ENCODE peak calls at places on chromosomes 12 and 14, in six cellular contexts. K is brain microvascular endothelial cell, U is omental fat pad, R is suprapubic skin, Q is hepatocyte, P is sigmoid colon. F is an unnamed sample.
A peak's percentile ranks its signal among the peaks of the same experiment; 100 is the strongest.

GRCh38 chr12:52073531-52073950 is 3.8 kb downstream of the ATG101 start:
- DNase-seq in Q (no peak), U (no peak), P (no peak), R (no peak), K (no peak), F (no peak)

GRCh38 chr12:69359531-69360347 is at the start of gene YEATS4:
- DNase-seq in U (peak; percentile 51), R (peak; percentile 84), Q (peak; percentile 96), P (peak; percentile 93), K (peak; percentile 84), F (peak; percentile 93)

GRCh38 chr12:88753074-88753473 is 172.8 kb upstream of the KITLG start:
- DNase-seq in R (no peak), U (no peak), P (no peak), Q (no peak), K (peak; percentile 36), F (no peak)

GRCh38 chr14:102516531-102517411 is 7.2 kb upstream of the ANKRD9 start:
- DNase-seq in U (no peak), R (peak; percentile 68), Q (peak; percentile 71), P (peak; percentile 78), K (no peak), F (peak; percentile 74)

GRCh38 chr12:6471992-6472366 is 1.5 kb upstream of the VAMP1 start:
- DNase-seq in K (no peak), U (no peak), R (no peak), P (no peak), Q (no peak), F (no peak)

GRCh38 chr12:45615268-45615667 is 114.2 kb upstream of the ARID2 start:
- DNase-seq in Q (peak; percentile 13), R (no peak), K (peak; percentile 82), U (no peak), P (no peak), F (no peak)

GRCh38 chr12:94427520-94428381 is 31.9 kb downstream of the CEP83 start:
- DNase-seq in K (peak; percentile 40), U (no peak), Q (peak; percentile 21), P (peak; percentile 85), R (no peak), F (no peak)

GRCh38 chr12:128914908-128915563 is 61.8 kb downstream of the GLT1D1 start:
- DNase-seq in R (no peak), U (no peak), P (no peak), Q (no peak), K (no peak), F (no peak)

GRCh38 chr12:97556201-97556824 is 93.7 kb downstream of the RMST start:
- DNase-seq in P (no peak), Q (peak; percentile 19), K (no peak), R (no peak), U (no peak), F (peak; percentile 44)

GRCh38 chr14:35197015-35197414 is 74.7 kb downstream of the PRORP start:
- DNase-seq in P (no peak), K (peak; percentile 71), Q (no peak), U (no peak), R (no peak), F (no peak)

GRCh38 chr14:72828604-72829003 is 65.3 kb downstream of the DPF3 start:
- DNase-seq in P (no peak), K (no peak), U (no peak), R (no peak), Q (no peak), F (no peak)

GRCh38 chr14:36553650-36554260 is 28.7 kb downstream of the NKX2-8 start:
- DNase-seq in U (no peak), R (no peak), Q (peak; percentile 72), P (no peak), K (peak; percentile 25), F (peak; percentile 32)

GRCh38 chr12:32379667-32380066 is 19.7 kb upstream of the FGD4 start:
- DNase-seq in Q (no peak), U (no peak), K (no peak), P (no peak), R (no peak), F (no peak)

GRCh38 chr14:49240383-49240782 is 345.8 kb downstream of the RPS29 start:
- DNase-seq in U (no peak), K (no peak), R (no peak), P (no peak), Q (no peak), F (no peak)

GRCh38 chr12:752673-753400 is 458 bp downstream of the WNK1 start:
- DNase-seq in Q (peak; percentile 87), P (no peak), U (no peak), R (peak; percentile 76), K (peak; percentile 18), F (peak; percentile 78)

DNA sequence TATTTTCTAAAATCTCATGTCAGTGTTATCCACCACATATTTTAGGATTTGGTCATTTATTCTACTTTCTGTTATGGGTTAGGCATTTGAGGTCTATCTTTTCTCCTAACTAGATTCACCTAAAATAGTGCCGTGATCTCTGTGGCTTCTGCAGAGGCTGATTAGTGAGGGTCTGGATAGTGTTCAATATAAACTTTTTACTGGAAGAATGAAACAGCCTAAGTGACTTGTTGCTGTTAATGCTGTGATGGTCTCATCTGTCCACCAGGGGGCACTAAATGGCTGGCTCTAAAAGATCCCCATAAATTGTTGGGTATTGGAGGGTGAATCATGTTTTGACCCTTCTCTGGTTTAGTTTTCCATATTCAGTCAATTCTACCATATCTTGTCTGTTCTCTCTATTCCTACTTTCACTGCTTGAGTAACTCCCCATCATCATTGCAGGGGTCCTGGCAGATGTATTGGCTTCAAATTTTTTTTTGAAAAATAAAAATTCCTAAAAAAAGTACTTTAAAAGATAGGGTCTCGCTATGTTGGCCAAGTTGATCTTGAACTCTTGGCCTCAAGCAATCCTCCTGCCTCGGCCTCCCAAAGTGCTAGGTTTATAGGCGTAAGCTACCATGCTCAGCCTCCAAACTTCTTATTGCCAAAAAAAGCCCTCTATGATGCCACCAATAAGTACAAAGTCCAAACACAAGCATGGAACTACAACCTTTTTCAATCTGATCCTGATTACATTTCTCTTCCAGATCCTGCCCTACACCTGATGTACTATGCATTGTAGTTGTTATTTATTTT is 6.9 kb downstream of the PABPN1 start:
- DNase-seq in P (peak; percentile 87), R (peak; percentile 84), U (peak; percentile 63), K (peak; percentile 69), Q (peak; percentile 85), F (peak; percentile 65)
- TF ChIP-seq CTCF in P (peak; percentile 84), R (peak; percentile 91), U (no peak), K (peak; percentile 86), Q (peak; percentile 86), F (peak; percentile 72)

GRCh38 chr14:103749860-103750259 is 34.2 kb downstream of the ZFYVE21 start:
- DNase-seq in Q (no peak), K (no peak), R (no peak), U (no peak), P (no peak), F (no peak)
- TF ChIP-seq CTCF in Q (peak; percentile 8), K (no peak), R (peak; percentile 12), U (no peak), P (peak; percentile 11), F (no peak)

GRCh38 chr14:86457729-86458128 is 927.8 kb downstream of the FLRT2 start:
- DNase-seq in U (no peak), P (no peak), Q (no peak), R (no peak), K (no peak), F (no peak)

GRCh38 chr14:86464386-86464785 is 934.4 kb downstream of the FLRT2 start:
- DNase-seq in K (no peak), R (no peak), Q (no peak), U (no peak), P (no peak), F (no peak)

GRCh38 chr14:86462193-86462592 is 932.2 kb downstream of the FLRT2 start:
- DNase-seq in U (no peak), K (peak; percentile 2), Q (peak; percentile 16), P (no peak), R (no peak), F (peak; percentile 11)
- TF ChIP-seq CTCF in U (no peak), K (peak; percentile 51), Q (peak; percentile 48), P (no peak), R (no peak), F (no peak)

DNA sequence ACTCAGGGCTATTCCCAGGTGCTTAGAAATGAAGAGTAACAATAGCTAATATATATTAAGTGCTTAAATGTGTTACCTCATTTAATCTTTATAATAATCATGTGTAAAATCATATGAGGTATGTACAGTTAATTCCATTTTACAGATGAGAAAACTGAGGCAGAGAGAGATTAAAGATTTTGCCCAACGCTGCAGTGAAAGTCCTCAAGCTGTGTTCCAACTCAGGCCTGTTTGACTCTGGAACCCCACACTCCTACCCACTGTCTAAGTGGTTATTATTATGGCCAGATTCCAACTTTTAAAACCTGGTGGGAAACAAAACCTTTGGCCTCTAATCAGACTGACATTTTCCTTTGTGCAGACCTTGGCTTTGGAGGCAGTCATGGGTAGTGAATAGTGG is 10.2 kb downstream of the CMTM5 start:
- DNase-seq in K (no peak), P (no peak), R (no peak), Q (no peak), U (no peak), F (no peak)
- TF ChIP-seq CTCF in K (no peak), P (no peak), R (no peak), Q (no peak), U (no peak), F (no peak)

GRCh38 chr14:96166475-96167223 is 38.0 kb upstream of the BDKRB2 start:
- DNase-seq in Q (peak; percentile 0), K (no peak), R (peak; percentile 22), P (peak; percentile 25), U (no peak), F (no peak)
- TF ChIP-seq CTCF in Q (no peak), K (no peak), R (no peak), P (no peak), U (no peak), F (no peak)

GRCh38 chr12:131131077-131131807 is 177.5 kb downstream of the ADGRD1 start:
- DNase-seq in Q (no peak), P (peak; percentile 39), U (no peak), R (no peak), K (no peak), F (no peak)

GRCh38 chr12:131133994-131134393 is 180.3 kb downstream of the ADGRD1 start:
- DNase-seq in P (peak; percentile 28), R (no peak), K (no peak), Q (no peak), U (no peak), F (no peak)

GRCh38 chr12:131133015-131133905 is 179.6 kb downstream of the ADGRD1 start:
- DNase-seq in K (no peak), U (no peak), P (peak; percentile 83), R (peak; percentile 62), Q (no peak), F (no peak)

GRCh38 chr12:131131808-131132117 is 178.1 kb downstream of the ADGRD1 start:
- DNase-seq in R (no peak), K (no peak), U (no peak), P (peak; percentile 59), Q (no peak), F (no peak)

DNA sequence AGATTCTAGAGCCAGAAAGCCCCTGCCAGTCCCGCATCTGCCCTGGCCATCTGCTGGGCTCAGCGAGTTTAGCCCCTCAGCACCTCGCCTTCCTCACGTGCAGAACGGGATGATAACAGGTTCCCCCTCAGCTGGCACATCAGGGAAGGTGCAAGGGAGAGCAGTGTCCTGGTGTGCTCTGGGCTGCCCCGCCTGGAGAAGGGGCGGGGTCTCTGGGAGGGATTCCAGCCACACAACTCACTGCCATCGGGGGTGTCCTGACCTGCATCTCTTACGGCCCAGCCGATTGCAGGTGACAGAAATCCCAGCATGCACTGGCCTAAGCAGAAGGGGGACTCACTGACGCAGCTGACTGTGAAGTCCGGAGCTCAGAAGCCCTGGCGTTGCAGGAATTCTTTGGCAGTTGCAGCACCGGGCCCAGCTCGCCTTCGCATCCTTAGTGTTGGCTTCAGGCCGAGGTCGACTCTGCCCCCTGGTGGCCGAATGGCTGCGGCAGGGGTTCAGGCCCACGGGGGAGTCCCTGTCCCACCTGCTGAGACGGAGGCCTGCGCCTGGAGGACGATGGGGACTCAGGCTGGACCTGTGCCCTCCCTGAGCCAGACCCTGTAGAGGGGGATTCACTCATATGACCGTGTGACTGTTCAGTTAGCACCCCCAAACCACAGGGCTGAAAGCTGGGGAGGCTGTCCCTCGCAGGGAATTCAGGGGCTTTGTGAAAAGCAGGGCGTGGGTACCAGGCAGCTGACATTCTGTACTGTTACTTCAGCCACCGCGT is 178.6 kb downstream of the ADGRD1 start:
- DNase-seq in U (peak; percentile 35), Q (peak; percentile 88), R (peak; percentile 78), P (peak; percentile 85), K (peak; percentile 55), F (peak; percentile 90)
- TF ChIP-seq CTCF in U (peak; percentile 51), Q (peak; percentile 88), R (peak; percentile 51), P (peak; percentile 79), K (peak; percentile 70), F (peak; percentile 91)